ENCODE peak calls at places on chromosomes 1 and 21, in eight cellular contexts. N is hepatocyte, J is psoas muscle, H is right lobe of liver, P is mesendoderm, M is HepG2, E is cardiac muscle cell, Z is kidney. V is an unnamed sample. For H3K4me1, the result is how much of the 10 kb centered on the place peaks cover.

GRCh38 chr21:36150192-36150711 is 6.4 kb upstream of the DOP1B start:
- DNase-seq in N (no peak), J (peak), H (no peak), P (no peak), M (no peak), E (peak), Z (no peak), V (no peak)

GRCh38 chr1:107590895-107591622 is 373.9 kb downstream of the VAV3 start:
- DNase-seq in N (no peak), J (no peak), H (no peak), P (no peak), M (no peak), E (no peak), Z (no peak), V (no peak)

GRCh38 chr21:35619184-35619583 is 441.1 kb downstream of the SETD4 start:
- DNase-seq in N (no peak), J (no peak), H (no peak), P (peak), M (no peak), E (peak), Z (no peak), V (no peak)

GRCh38 chr1:31981976-31982375 is 31.7 kb upstream of the KHDRBS1 start:
- DNase-seq in N (no peak), J (no peak), H (no peak), P (no peak), M (no peak), E (no peak), Z (no peak), V (no peak)

GRCh38 chr1:215878128-215878527 is 311.0 kb downstream of the KCTD3 start:
- DNase-seq in N (no peak), J (no peak), H (no peak), P (no peak), M (no peak), E (peak), Z (no peak), V (no peak)

GRCh38 chr21:14535702-14536101 is 10.4 kb downstream of the SAMSN1 start:
- DNase-seq in N (no peak), J (no peak), H (no peak), P (no peak), M (no peak), E (no peak), Z (no peak), V (no peak)

GRCh38 chr1:94385354-94385947 is 32.7 kb upstream of the ABCD3 start:
- DNase-seq in N (no peak), J (no peak), H (no peak), P (no peak), M (peak), E (no peak), Z (no peak), V (no peak)

GRCh38 chr1:155892801-155893200 is 18.3 kb downstream of the RIT1 start:
- DNase-seq in N (peak), J (no peak), H (no peak), P (no peak), M (no peak), E (peak), Z (no peak), V (no peak)

GRCh38 chr1:177914603-177915002 is 55.3 kb downstream of the SEC16B start:
- DNase-seq in N (no peak), J (no peak), H (no peak), P (no peak), M (peak), E (no peak), Z (no peak), V (no peak)

GRCh38 chr1:112614460-112615065 is 4.4 kb downstream of the ST7L start:
- DNase-seq in N (peak), J (no peak), H (no peak), P (peak), M (no peak), E (peak), Z (no peak), V (no peak)

GRCh38 chr1:34378968-34379729 is 202.4 kb downstream of the C1orf94 start:
- DNase-seq in N (peak), J (no peak), H (no peak), P (peak), M (no peak), E (peak), Z (no peak), V (no peak)

GRCh38 chr1:6133146-6133895 is 46.8 kb downstream of the CHD5 start:
- DNase-seq in N (no peak), J (no peak), H (no peak), P (no peak), M (no peak), E (no peak), Z (peak), V (no peak)

GRCh38 chr1:2386636-2387611 is 4.4 kb downstream of the MORN1 start:
- DNase-seq in N (no peak), J (no peak), H (no peak), P (no peak), M (no peak), E (no peak), Z (peak), V (no peak)

GRCh38 chr1:154749078-154749760 is 120.9 kb downstream of the KCNN3 start:
- DNase-seq in N (no peak), J (no peak), H (no peak), P (no peak), M (no peak), E (peak), Z (no peak), V (no peak)

GRCh38 chr21:43697758-43698643 is 20.9 kb upstream of the PDXK start:
- DNase-seq in N (no peak), J (no peak), H (peak), P (no peak), M (peak), E (peak), Z (peak), V (no peak)

GRCh38 chr1:950881-951280 is 8.2 kb downstream of the NOC2L start:
- DNase-seq in N (no peak), J (no peak), H (no peak), P (no peak), M (no peak), E (no peak), Z (no peak), V (no peak)

GRCh38 chr1:37537378-37537777 is 16.7 kb downstream of the SNIP1 start:
- DNase-seq in N (no peak), J (no peak), H (peak), P (no peak), M (no peak), E (peak), Z (no peak), V (no peak)
- H3K27ac ChIP-seq in N (peak), J (no peak), H (peak), P (no peak), M (peak), E (no peak), Z (no peak), V (no peak)

GRCh38 chr1:12345350-12346217 is 115.8 kb downstream of the VPS13D start:
- DNase-seq in N (no peak), J (no peak), H (no peak), P (no peak), M (no peak), E (no peak), Z (no peak), V (peak)
- H3K4me3 ChIP-seq in N (no peak), J (peak), H (no peak), P (no peak), M (no peak), E (no peak), Z (no peak), V (no peak)

GRCh38 chr1:207826557-207827487 is 75.0 kb downstream of the CD46 start:
- DNase-seq in N (peak), J (no peak), H (no peak), P (no peak), M (peak), E (no peak), Z (peak), V (peak)

GRCh38 chr1:207828485-207829158 is 76.8 kb downstream of the CD46 start:
- DNase-seq in N (peak), J (peak), H (peak), P (peak), M (peak), E (peak), Z (no peak), V (peak)

GRCh38 chr1:207829576-207829975 is 77.7 kb downstream of the CD46 start:
- DNase-seq in N (no peak), J (no peak), H (no peak), P (no peak), M (no peak), E (no peak), Z (no peak), V (no peak)

GRCh38 chr1:207827488-207827830 is 75.6 kb downstream of the CD46 start:
- DNase-seq in N (no peak), J (no peak), H (no peak), P (no peak), M (no peak), E (no peak), Z (no peak), V (no peak)

GRCh38 chr1:207828046-207828445 is 76.2 kb downstream of the CD46 start:
- DNase-seq in N (no peak), J (no peak), H (no peak), P (no peak), M (no peak), E (no peak), Z (no peak), V (no peak)
- H3K4me1 ChIP-seq in N (under half), J (half or more), H (under half), P (under half), M (half or more), E (under half), Z (half or more), V (under half)

DNA sequence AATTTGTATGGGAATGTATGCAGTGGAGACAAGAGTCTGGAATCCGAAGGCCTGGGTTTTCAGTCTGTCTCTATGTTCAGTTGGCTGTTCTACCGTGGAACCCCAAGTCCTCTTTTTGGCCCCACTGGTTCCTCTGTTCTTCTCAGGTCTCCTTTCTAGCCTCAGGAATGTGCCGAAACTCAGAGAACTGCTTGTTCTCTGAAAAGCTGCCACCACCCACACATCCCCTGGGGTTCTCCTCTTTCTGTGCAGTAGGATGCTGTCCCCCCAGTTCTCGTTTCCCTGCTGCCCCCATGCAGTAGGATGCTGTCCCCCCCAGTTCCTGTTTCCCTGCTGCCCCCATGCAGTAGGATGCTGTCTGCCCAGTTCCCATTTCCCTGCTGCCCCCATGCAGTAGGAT is 35.0 kb downstream of the OPTC start:
- DNase-seq in N (no peak), J (no peak), H (no peak), P (no peak), M (no peak), E (no peak), Z (no peak), V (no peak)
- H3K27ac ChIP-seq in N (no peak), J (no peak), H (no peak), P (no peak), M (no peak), E (no peak), Z (no peak), V (no peak)

DNA sequence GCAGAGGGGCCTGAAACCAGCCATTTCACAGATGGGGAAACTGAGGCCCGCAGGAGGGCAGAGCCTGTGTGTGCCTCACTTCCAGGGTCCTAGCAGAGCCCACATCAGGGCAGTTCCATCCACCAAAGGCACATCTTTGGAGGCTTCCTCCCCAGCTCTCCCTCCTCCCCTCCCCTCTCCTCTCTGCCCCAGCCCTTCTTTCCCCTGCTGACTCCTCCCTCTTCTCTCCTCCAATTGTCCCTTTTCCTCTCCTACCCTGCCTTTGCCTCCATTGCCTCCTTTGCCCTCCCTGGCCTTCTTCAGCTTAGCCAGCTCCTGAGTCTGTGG is 56.6 kb downstream of the TMEM53 start:
- DNase-seq in N (no peak), J (no peak), H (no peak), P (no peak), M (no peak), E (no peak), Z (no peak), V (no peak)
- H3K4me3 ChIP-seq in N (no peak), J (no peak), H (no peak), P (no peak), M (no peak), E (peak), Z (no peak), V (no peak)

GRCh38 chr1:39127513-39127912 is 77.0 kb upstream of the MACF1 start:
- DNase-seq in N (peak), J (no peak), H (no peak), P (no peak), M (peak), E (peak), Z (no peak), V (no peak)
- H3K4me1 ChIP-seq in N (under half), J (half or more), H (under half), P (under half), M (under half), E (under half), Z (under half), V (under half)